ENCODE peak calls at places on chromosomes 1 and 21, in seven cellular contexts. M is colonic mucosa, H is ovary, G is tibial artery, T is fibroblast of mammary gland, Z is lower lobe of right lung, E is stomach. P is an unnamed sample.

GRCh38 chr21:14988760-14989159 is 76.0 kb downstream of the NRIP1 start:
- DNase-seq in T (no peak), Z (no peak), M (no peak), G (no peak), E (no peak), H (no peak), P (no peak)

GRCh38 chr1:66535853-66536252 is 1.9 kb downstream of the SGIP1 start:
- DNase-seq in H (no peak), E (no peak), T (no peak), Z (no peak), G (no peak), M (no peak), P (no peak)

GRCh38 chr1:56446531-56447098 is 132.7 kb downstream of the PLPP3 start:
- DNase-seq in E (no peak), G (peak; percentile 87), Z (no peak), M (peak; percentile 43), T (peak; percentile 81), H (peak; percentile 59), P (no peak)

GRCh38 chr1:47416319-47417128 is 439 bp downstream of the FOXE3 start:
- DNase-seq in T (no peak), H (no peak), Z (no peak), E (no peak), M (no peak), G (no peak), P (no peak)

GRCh38 chr1:40449684-40450490 is at the start of gene ZFP69B:
- DNase-seq in E (peak; percentile 92), T (peak; percentile 88), H (peak; percentile 89), M (peak; percentile 92), G (peak; percentile 81), Z (peak; percentile 94), P (peak; percentile 89)

GRCh38 chr1:39105841-39106765 is 80.0 kb downstream of the NDUFS5 start:
- DNase-seq in T (peak; percentile 51), M (peak; percentile 71), Z (peak; percentile 65), H (peak; percentile 73), G (peak; percentile 51), E (peak; percentile 60), P (peak; percentile 53)

GRCh38 chr1:99573431-99574217 is 72.3 kb upstream of the PALMD start:
- DNase-seq in Z (peak; percentile 24), E (no peak), T (no peak), M (no peak), G (no peak), H (no peak), P (no peak)

GRCh38 chr1:188089015-188089414 is 1260.3 kb downstream of the PLA2G4A start:
- DNase-seq in G (no peak), H (no peak), Z (no peak), M (no peak), T (no peak), E (no peak), P (no peak)

GRCh38 chr1:36070349-36070748 is 13.5 kb upstream of the TEKT2 start:
- DNase-seq in E (no peak), G (no peak), Z (no peak), H (no peak), M (no peak), T (no peak), P (no peak)

GRCh38 chr1:111576547-111576946 is 43.0 kb upstream of the RAP1A start:
- DNase-seq in H (no peak), E (peak; percentile 94), Z (peak; percentile 83), G (no peak), T (no peak), M (peak; percentile 83), P (no peak)

GRCh38 chr1:198212675-198213074 is 55.9 kb downstream of the NEK7 start:
- DNase-seq in E (no peak), T (peak; percentile 99), G (no peak), Z (no peak), H (no peak), M (no peak), P (peak; percentile 91)

GRCh38 chr1:232813757-232814156 is 8.5 kb downstream of the MAP10 start:
- DNase-seq in H (no peak), Z (no peak), T (no peak), M (no peak), G (no peak), E (no peak), P (no peak)

GRCh38 chr1:164733070-164733469 is 174.1 kb downstream of the PBX1 start:
- DNase-seq in Z (no peak), H (no peak), E (no peak), M (no peak), G (no peak), T (peak; percentile 86), P (peak; percentile 71)

GRCh38 chr1:7664147-7664892 is 106.8 kb upstream of the VAMP3 start:
- DNase-seq in T (no peak), M (no peak), G (no peak), H (no peak), Z (no peak), E (no peak), P (no peak)

GRCh38 chr1:86259390-86259789 is 102.8 kb upstream of the COL24A1 start:
- DNase-seq in T (peak; percentile 48), G (no peak), M (no peak), H (no peak), Z (no peak), E (no peak), P (no peak)

GRCh38 chr1:3320246-3321152 is 134.0 kb upstream of the ARHGEF16 start:
- DNase-seq in G (no peak), M (peak; percentile 72), H (no peak), T (peak; percentile 39), Z (peak; percentile 59), E (peak; percentile 69), P (no peak)

GRCh38 chr1:199335496-199335895 is 692.0 kb upstream of the NR5A2 start:
- DNase-seq in T (peak; percentile 11), Z (no peak), E (no peak), G (no peak), H (no peak), M (no peak), P (no peak)

GRCh38 chr21:33817663-33818433 is 97.8 kb downstream of the ATP5PO start:
- DNase-seq in M (no peak), Z (no peak), H (no peak), E (no peak), T (no peak), G (no peak), P (no peak)

GRCh38 chr1:227734546-227734857 is 600 bp downstream of the JMJD4 start:
- DNase-seq in E (no peak), G (no peak), H (no peak), M (no peak), T (no peak), Z (peak; percentile 43), P (no peak)

GRCh38 chr1:84330125-84330984 is 28.8 kb downstream of the SAMD13 start:
- DNase-seq in Z (no peak), G (no peak), E (no peak), H (no peak), T (no peak), M (no peak), P (no peak)

GRCh38 chr21:26845066-26845749 is at the start of gene ADAMTS1:
- DNase-seq in Z (peak; percentile 82), G (peak; percentile 93), H (peak; percentile 99), M (peak; percentile 78), E (peak; percentile 71), T (peak; percentile 88), P (peak; percentile 72)

GRCh38 chr1:172040466-172040865 is 199.2 kb downstream of the DNM3 start:
- DNase-seq in E (no peak), Z (no peak), T (peak; percentile 31), M (no peak), H (no peak), G (no peak), P (peak; percentile 78)

GRCh38 chr21:44489962-44490361 is 34.7 kb downstream of the LRRC3 start:
- DNase-seq in Z (no peak), T (no peak), M (no peak), H (no peak), G (no peak), E (no peak), P (no peak)
- TF ChIP-seq CTCF in Z (no peak), T (peak; percentile 18), M (no peak), H (no peak), G (no peak), E (no peak), P (no peak)

GRCh38 chr1:19166066-19166465 is 44.0 kb downstream of the UBR4 start:
- DNase-seq in H (no peak), Z (no peak), E (no peak), G (no peak), M (no peak), T (peak; percentile 10), P (no peak)

GRCh38 chr1:19164274-19165015 is 45.6 kb downstream of the UBR4 start:
- DNase-seq in G (no peak), Z (no peak), E (no peak), T (no peak), M (no peak), H (no peak), P (peak; percentile 13)

GRCh38 chr1:19165501-19165900 is 44.6 kb downstream of the UBR4 start:
- DNase-seq in H (no peak), T (peak; percentile 26), M (peak; percentile 65), G (no peak), E (no peak), Z (no peak), P (peak; percentile 6)

GRCh38 chr1:19167140-19167539 is 42.9 kb downstream of the UBR4 start:
- DNase-seq in H (no peak), T (no peak), M (no peak), E (no peak), G (no peak), Z (no peak), P (no peak)

GRCh38 chr1:19169642-19170041 is 40.4 kb downstream of the UBR4 start:
- DNase-seq in T (peak; percentile 66), E (no peak), H (no peak), M (no peak), G (no peak), Z (no peak), P (no peak)
- TF ChIP-seq CTCF in T (no peak), E (no peak), H (no peak), M (no peak), G (no peak), Z (no peak), P (no peak)

GRCh38 chr1:59046134-59046533 is 250.8 kb upstream of the FGGY start:
- DNase-seq in E (no peak), H (no peak), T (peak; percentile 41), Z (no peak), G (no peak), M (no peak), P (no peak)

GRCh38 chr1:59044535-59045121 is 252.3 kb upstream of the FGGY start:
- DNase-seq in G (no peak), T (no peak), Z (no peak), E (no peak), M (no peak), H (no peak), P (no peak)

GRCh38 chr1:59045137-59045536 is 251.8 kb upstream of the FGGY start:
- DNase-seq in M (no peak), E (no peak), G (no peak), Z (no peak), T (no peak), H (no peak), P (no peak)

GRCh38 chr1:59045636-59046035 is 251.3 kb upstream of the FGGY start:
- DNase-seq in M (no peak), G (no peak), Z (no peak), T (no peak), E (no peak), H (no peak), P (no peak)

GRCh38 chr1:59046730-59047157 is 250.2 kb upstream of the FGGY start:
- DNase-seq in E (peak; percentile 36), G (no peak), Z (no peak), H (no peak), M (no peak), T (no peak), P (no peak)
- TF ChIP-seq CTCF in E (no peak), G (no peak), Z (peak; percentile 28), H (no peak), M (no peak), T (no peak), P (no peak)

GRCh38 chr21:16794944-16795343 is 717.9 kb upstream of the CXADR start:
- DNase-seq in M (no peak), G (no peak), Z (no peak), E (no peak), H (peak; percentile 61), T (peak; percentile 96), P (peak; percentile 52)
- TF ChIP-seq CTCF in M (no peak), G (no peak), Z (no peak), E (no peak), H (no peak), T (no peak), P (no peak)

P was measured in mammary epithelial cell.